ENCODE peak calls at places on chromosomes 4 and X, in four cellular contexts. S is IMR-90, G is mesendoderm, M is mesenchymal stem cell. E is an unnamed sample. For H3K4me1 and H3K79me1, the result is how much of the 10 kb centered on the place peaks cover.

GRCh38 chr4:107740950-107741701 is 21.1 kb upstream of the PAPSS1 start:
- DNase-seq in S (peak), G (no peak), M (peak), E (no peak)

GRCh38 chr4:48024522-48024921 is 8.0 kb downstream of the NIPAL1 start:
- DNase-seq in S (no peak), G (no peak), M (peak), E (no peak)

GRCh38 chr4:180336494-180337090 is 1906.6 kb upstream of the TENM3 start:
- DNase-seq in S (no peak), G (no peak), M (no peak), E (no peak)

GRCh38 chr4:15348236-15348635 is 79.6 kb upstream of the C1QTNF7 start:
- DNase-seq in S (peak), G (peak), M (no peak), E (no peak)

GRCh38 chr4:107760281-107760947 is 40.4 kb upstream of the PAPSS1 start:
- DNase-seq in S (peak), G (peak), M (no peak), E (no peak)

GRCh38 chrX:10177620-10178019 is 20.8 kb downstream of the CLCN4 start:
- DNase-seq in S (peak), G (no peak), M (no peak), E (no peak)

GRCh38 chr4:102713096-102713495 is 47.7 kb downstream of the MANBA start:
- DNase-seq in S (peak), G (peak), M (peak), E (no peak)

GRCh38 chrX:92247076-92247475 is 467.9 kb downstream of the PCDH11X start:
- DNase-seq in S (peak), G (no peak), M (peak), E (no peak)

GRCh38 chr4:69781458-69782418 is 21.3 kb upstream of the SULT1B1 start:
- DNase-seq in S (no peak), G (peak), M (no peak), E (no peak)

GRCh38 chrX:37652589-37653271 is 32.9 kb upstream of the XK start:
- DNase-seq in S (no peak), G (no peak), M (no peak), E (no peak)

GRCh38 chr4:38752393-38752961 is 30.3 kb downstream of the TLR10 start:
- DNase-seq in S (peak), G (peak), M (peak), E (no peak)

GRCh38 chrX:46576458-46576857 is 2.9 kb downstream of the CHST7 start:
- DNase-seq in S (no peak), G (no peak), M (no peak), E (no peak)

GRCh38 chr4:54940996-54941395 is 184.4 kb downstream of the KDR start:
- DNase-seq in S (no peak), G (no peak), M (no peak), E (no peak)

GRCh38 chr4:139740531-139741041 is 75.0 kb downstream of the MGST2 start:
- DNase-seq in S (peak), G (peak), M (peak), E (no peak)

GRCh38 chrX:17923546-17923945 is 62.4 kb upstream of the RAI2 start:
- DNase-seq in S (no peak), G (no peak), M (no peak), E (no peak)

GRCh38 chrX:65582450-65583082 is 48.0 kb upstream of the LAS1L start:
- DNase-seq in S (no peak), G (peak), M (no peak), E (no peak)

GRCh38 chr4:165464813-165465381 is 86.1 kb downstream of the CPE start:
- DNase-seq in S (peak), G (peak), M (peak), E (no peak)

GRCh38 chrX:155046811-155047528 is 20.3 kb downstream of the FUNDC2 start:
- DNase-seq in S (no peak), G (no peak), M (no peak), E (no peak)

GRCh38 chrX:129720741-129721140 is 18.0 kb upstream of the XPNPEP2 start:
- DNase-seq in S (no peak), G (no peak), M (no peak), E (no peak)

GRCh38 chrX:8201896-8202331 is 30.8 kb upstream of the VCX2 start:
- DNase-seq in S (no peak), G (peak), M (peak), E (no peak)

GRCh38 chr4:24802648-24803047 is 7.3 kb downstream of the SOD3 start:
- DNase-seq in S (no peak), G (no peak), M (no peak), E (no peak)

GRCh38 chr4:152398060-152398459 is 137.8 kb downstream of the FBXW7 start:
- DNase-seq in S (peak), G (no peak), M (peak), E (no peak)

GRCh38 chrX:30504309-30504708 is 73.3 kb downstream of the TASL start:
- DNase-seq in S (peak), G (peak), M (peak), E (no peak)

GRCh38 chr4:122744229-122744628 is 11.7 kb downstream of the BBS12 start:
- DNase-seq in S (peak), G (peak), M (peak), E (no peak)

GRCh38 chrX:13428055-13428786 is 108.4 kb upstream of the ATXN3L start:
- DNase-seq in S (peak), G (peak), M (peak), E (peak)

GRCh38 chr4:98658287-98659105 is at the start of gene TSPAN5:
- DNase-seq in S (peak), G (peak), M (peak), E (peak)

GRCh38 chr4:40395908-40396806 is 61.0 kb downstream of the CHRNA9 start:
- DNase-seq in S (no peak), G (peak), M (no peak), E (no peak)

GRCh38 chr4:104395219-104395618 is 99.5 kb downstream of the CXXC4 start:
- DNase-seq in S (no peak), G (no peak), M (peak), E (no peak)
- H3K4me1 ChIP-seq in S (under half), G (under half), M (under half), E (under half)

GRCh38 chr4:182192511-182193181 is 50.6 kb upstream of the TENM3 start:
- DNase-seq in S (peak), G (no peak), M (no peak), E (no peak)

GRCh38 chr4:182188622-182189021 is 54.6 kb upstream of the TENM3 start:
- DNase-seq in S (peak), G (no peak), M (no peak), E (no peak)

GRCh38 chr4:182190306-182190705 is 52.9 kb upstream of the TENM3 start:
- DNase-seq in S (no peak), G (no peak), M (no peak), E (no peak)

GRCh38 chr4:182185491-182185890 is 57.7 kb upstream of the TENM3 start:
- DNase-seq in S (peak), G (no peak), M (no peak), E (no peak)

GRCh38 chr4:182189107-182189878 is 53.9 kb upstream of the TENM3 start:
- DNase-seq in S (peak), G (no peak), M (peak), E (no peak)
- H3K79me1 ChIP-seq in S (under half), G (under half), M (under half), E (under half)

GRCh38 chr4:81982846-81983540 is 390.8 kb downstream of the HNRNPD start:
- DNase-seq in S (no peak), G (no peak), M (no peak), E (no peak)

GRCh38 chr4:81988178-81988577 is 385.6 kb downstream of the HNRNPD start:
- DNase-seq in S (no peak), G (no peak), M (no peak), E (no peak)

GRCh38 chr4:81981218-81981617 is 392.6 kb downstream of the HNRNPD start:
- DNase-seq in S (no peak), G (no peak), M (no peak), E (no peak)

DNA sequence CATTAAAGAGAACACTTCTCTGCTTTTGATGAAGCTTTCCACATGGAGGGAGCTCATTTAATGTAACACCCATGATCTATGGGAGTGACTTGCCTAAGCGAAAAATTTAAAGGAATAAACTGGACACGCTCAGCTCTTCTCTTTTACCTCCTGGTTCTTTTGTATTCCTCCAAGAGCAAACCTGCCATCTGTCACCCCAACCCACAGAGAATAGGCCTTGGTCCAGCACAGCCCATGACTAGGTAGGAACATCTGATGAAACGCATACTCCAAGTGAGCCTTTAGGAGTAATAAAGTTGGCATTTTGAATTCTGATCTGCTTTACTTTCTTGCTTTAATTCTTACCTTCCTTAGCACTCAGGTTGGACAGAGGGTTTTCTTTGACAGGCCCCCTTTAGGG is 389.0 kb downstream of the HNRNPD start:
- DNase-seq in S (no peak), G (no peak), M (no peak), E (no peak)
- H3K9ac ChIP-seq in S (no peak), G (no peak), M (no peak), E (no peak)

GRCh38 chr4:13537832-13538177 is 6.5 kb downstream of the NKX3-2 start:
- DNase-seq in S (no peak), G (no peak), M (no peak), E (no peak)

GRCh38 chr4:13538427-13538973 is 5.8 kb downstream of the NKX3-2 start:
- DNase-seq in S (no peak), G (no peak), M (no peak), E (no peak)

GRCh38 chr4:13539721-13540445 is 4.4 kb downstream of the NKX3-2 start:
- DNase-seq in S (no peak), G (no peak), M (no peak), E (peak)

GRCh38 chr4:13540446-13541175 is 3.7 kb downstream of the NKX3-2 start:
- DNase-seq in S (no peak), G (no peak), M (no peak), E (peak)

GRCh38 chr4:13539047-13539720 is 5.1 kb downstream of the NKX3-2 start:
- DNase-seq in S (no peak), G (no peak), M (no peak), E (no peak)
- H3K4me1 ChIP-seq in S (under half), G (under half), M (under half), E (under half)

GRCh38 chr4:1241936-1242505 is 6.9 kb downstream of the CTBP1 start:
- DNase-seq in S (no peak), G (no peak), M (no peak), E (no peak)

GRCh38 chr4:1240721-1241465 is 8.0 kb downstream of the CTBP1 start:
- DNase-seq in S (no peak), G (no peak), M (no peak), E (no peak)

GRCh38 chr4:1242506-1243450 is 6.2 kb downstream of the CTBP1 start:
- DNase-seq in S (no peak), G (no peak), M (no peak), E (no peak)

GRCh38 chr4:1239949-1240305 is 9.0 kb downstream of the CTBP1 start:
- DNase-seq in S (no peak), G (no peak), M (no peak), E (no peak)

DNA sequence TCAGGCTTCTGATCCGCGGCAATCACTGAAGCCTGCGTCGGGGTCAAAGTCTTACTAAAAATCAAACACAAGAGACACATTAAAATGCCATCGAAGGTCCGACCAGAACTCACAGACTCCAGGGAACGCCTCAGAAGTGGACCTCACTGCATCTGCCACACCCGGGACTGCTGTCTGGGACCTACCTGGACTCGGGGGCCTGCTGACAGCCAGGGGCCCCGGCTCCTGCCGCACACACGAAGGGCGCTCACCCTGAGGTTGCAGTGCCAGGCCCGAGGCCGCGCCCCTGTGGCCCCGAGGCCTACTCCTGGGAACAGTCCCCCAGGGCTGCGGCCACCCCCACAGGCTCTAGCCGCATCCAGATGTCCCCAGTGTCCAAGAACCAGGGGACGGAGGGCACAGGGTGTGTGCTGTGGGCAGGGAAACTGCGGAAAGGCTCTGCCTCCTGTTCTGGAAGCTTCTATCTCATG is 7.4 kb downstream of the CTBP1 start:
- DNase-seq in S (no peak), G (no peak), M (no peak), E (no peak)
- H3K79me1 ChIP-seq in S (half or more), G (under half), M (under half), E (under half)

DNA sequence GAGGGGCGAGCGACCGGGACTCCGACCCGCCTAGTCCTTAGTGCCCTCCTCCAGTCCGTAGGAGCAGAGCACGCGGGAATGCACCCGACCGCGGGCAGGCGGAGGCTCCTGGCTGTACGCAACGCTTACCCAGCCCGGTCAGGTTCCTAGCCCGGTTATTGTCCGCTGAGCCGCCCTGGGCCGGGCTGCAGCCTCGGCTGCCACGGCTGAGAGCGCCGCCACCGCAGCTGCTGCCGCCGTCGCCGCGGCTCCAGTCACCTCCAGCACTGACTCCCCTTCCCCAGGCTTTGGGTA is at the start of gene AMER1:
- DNase-seq in S (no peak), G (no peak), M (no peak), E (no peak)
- H3K9ac ChIP-seq in S (peak), G (peak), M (peak), E (peak)

DNA sequence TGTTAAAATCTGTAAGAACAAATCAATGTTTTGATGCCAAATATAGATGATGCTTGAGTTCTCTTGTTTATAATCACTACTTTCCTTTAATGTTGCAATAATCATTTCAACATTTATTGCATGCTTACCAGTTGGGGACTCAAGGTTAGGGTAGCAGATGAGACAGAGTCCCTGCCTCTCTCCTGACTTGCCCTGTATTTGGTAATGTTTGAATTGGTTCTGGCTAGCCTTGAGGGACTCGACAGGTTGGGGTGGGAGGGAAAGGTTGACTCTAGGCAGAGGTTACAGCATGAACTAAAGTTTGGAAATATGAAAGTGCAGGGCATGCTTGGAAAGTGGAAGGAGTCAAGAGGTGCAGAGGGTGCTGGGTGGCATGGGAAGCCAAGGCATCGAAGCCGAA is 2.0 kb downstream of the SEC24B start:
- DNase-seq in S (no peak), G (no peak), M (peak), E (no peak)
- H3K4me1 ChIP-seq in S (under half), G (under half), M (under half), E (under half)

GRCh38 chr4:173526034-173526482 is 4.0 kb downstream of the HAND2 start:
- DNase-seq in S (no peak), G (peak), M (peak), E (no peak)
- H3K79me1 ChIP-seq in S (under half), G (under half), M (under half), E (under half)

DNA sequence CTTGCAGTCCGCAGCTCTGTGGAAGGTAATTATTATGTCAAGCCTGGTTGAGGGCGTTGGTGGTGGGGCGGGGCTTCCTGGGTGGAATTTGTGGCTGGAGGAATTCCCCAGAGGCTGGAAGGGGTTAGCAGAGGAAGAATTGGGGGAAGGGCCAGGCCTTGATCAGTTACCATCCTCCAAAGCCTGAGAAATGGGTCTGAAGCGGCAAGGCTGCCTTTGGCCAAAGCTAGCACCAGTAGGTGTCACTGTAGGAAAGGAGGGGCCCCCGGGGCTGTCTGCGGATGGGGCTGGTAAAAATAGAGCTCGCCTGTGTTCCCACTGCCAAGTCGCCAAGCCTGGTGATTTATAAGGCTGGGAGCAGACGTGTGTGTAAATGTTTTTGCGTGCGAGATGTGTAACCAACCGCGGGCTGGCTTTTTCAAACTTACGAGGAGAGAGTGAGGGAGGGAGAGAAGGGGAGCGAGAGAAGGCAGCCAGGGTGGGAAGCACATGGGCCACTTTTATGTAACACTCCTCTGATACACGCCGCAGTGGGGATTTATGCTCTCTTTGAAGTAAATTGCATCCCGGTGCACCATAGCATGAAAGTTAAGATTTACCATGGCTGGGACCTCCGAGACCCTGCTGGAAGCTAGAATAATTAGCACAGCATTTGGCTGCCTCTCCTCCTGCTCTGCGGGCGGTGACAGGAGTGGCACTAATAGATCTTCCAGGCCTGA is 366.9 kb downstream of the BCOR start:
- DNase-seq in S (peak), G (peak), M (peak), E (peak)
- H3K9ac ChIP-seq in S (no peak), G (peak), M (no peak), E (no peak)

GRCh38 chr4:94536649-94537464 is 85.1 kb downstream of the PDLIM5 start:
- DNase-seq in S (no peak), G (peak), M (no peak), E (no peak)
- H3K4me1 ChIP-seq in S (under half), G (under half), M (under half), E (under half)